ENCODE peak calls at places on chromosomes 1 and 21, in eight cellular contexts. T is foreskin fibroblast; N is progenitor cell of endocrine pancreas; G is nucleus accumbens; B is adrenal gland; A is C1 segment of cervical spinal cord; V is tibial artery; J is stimulated activated CD8-positive, alpha-beta memory T cell treated with anti-CD3 and anti-CD28 coated beads, Interleukin-2, amount 100 ng/mL, for 48 hours. Y is an unnamed sample.

GRCh38 chr21:26027696-26028095 is 142.9 kb downstream of the APP start:
- DNase-seq in T (no peak), N (no peak), G (no peak), B (no peak), A (no peak), V (no peak), J (no peak), Y (no peak)

GRCh38 chr21:43603641-43604504 is 55.4 kb downstream of the HSF2BP start:
- DNase-seq in T (peak; percentile 63), N (no peak), G (no peak), B (no peak), A (no peak), V (no peak), J (no peak), Y (no peak)

GRCh38 chr1:174671826-174672225 is 224.1 kb downstream of the GPR52 start:
- DNase-seq in T (no peak), N (no peak), G (no peak), B (no peak), A (no peak), V (no peak), J (no peak), Y (no peak)

GRCh38 chr21:44763451-44764318 is 37.9 kb downstream of the UBE2G2 start:
- DNase-seq in T (no peak), N (no peak), G (no peak), B (no peak), A (no peak), V (no peak), J (no peak), Y (no peak)

GRCh38 chr1:172144445-172145060 is 275.9 kb upstream of the C1orf105 start:
- DNase-seq in T (peak; percentile 98), N (no peak), G (no peak), B (peak; percentile 55), A (no peak), V (peak; percentile 95), J (no peak), Y (peak; percentile 21)

GRCh38 chr1:109890115-109890953 is 20.3 kb upstream of the CSF1 start:
- DNase-seq in T (no peak), N (no peak), G (no peak), B (no peak), A (no peak), V (peak; percentile 33), J (peak; percentile 65), Y (no peak)

GRCh38 chr21:45091540-45092322 is 17.4 kb downstream of the ADARB1 start:
- DNase-seq in T (no peak), N (no peak), G (no peak), B (no peak), A (no peak), V (no peak), J (no peak), Y (no peak)

GRCh38 chr1:34831721-34832246 is 27.8 kb downstream of the SMIM12 start:
- DNase-seq in T (no peak), N (no peak), G (no peak), B (no peak), A (no peak), V (no peak), J (no peak), Y (no peak)

GRCh38 chr1:243364330-243364729 is 108.5 kb downstream of the SDCCAG8 start:
- DNase-seq in T (no peak), N (no peak), G (no peak), B (no peak), A (no peak), V (no peak), J (no peak), Y (no peak)

GRCh38 chr1:232462200-232462599 is 167.7 kb downstream of the SIPA1L2 start:
- DNase-seq in T (no peak), N (no peak), G (no peak), B (no peak), A (no peak), V (no peak), J (no peak), Y (no peak)

GRCh38 chr1:234090212-234091064 is 186.0 kb downstream of the SLC35F3 start:
- DNase-seq in T (no peak), N (no peak), G (no peak), B (no peak), A (no peak), V (no peak), J (no peak), Y (peak; percentile 12)

GRCh38 chr1:11961230-11961629 is 19.0 kb upstream of the MFN2 start:
- DNase-seq in T (peak; percentile 47), N (no peak), G (no peak), B (peak; percentile 63), A (peak; percentile 25), V (no peak), J (no peak), Y (no peak)

GRCh38 chr1:6730889-6731288 is 29.3 kb upstream of the DNAJC11 start:
- DNase-seq in T (no peak), N (no peak), G (no peak), B (no peak), A (no peak), V (no peak), J (no peak), Y (no peak)

GRCh38 chr1:6260961-6261614 is at the start of gene GPR153:
- DNase-seq in T (no peak), N (no peak), G (peak; percentile 13), B (no peak), A (no peak), V (no peak), J (peak; percentile 44), Y (peak; percentile 27)

GRCh38 chr21:18522181-18522771 is 118.7 kb upstream of the TMPRSS15 start:
- DNase-seq in T (no peak), N (no peak), G (no peak), B (no peak), A (no peak), V (no peak), J (no peak), Y (no peak)

GRCh38 chr1:59314776-59315528 is 18.1 kb downstream of the FGGY start:
- DNase-seq in T (no peak), N (no peak), G (no peak), B (no peak), A (no peak), V (no peak), J (no peak), Y (no peak)

GRCh38 chr1:203295796-203296195 is 9.5 kb upstream of the BTG2 start:
- DNase-seq in T (no peak), N (no peak), G (no peak), B (no peak), A (no peak), V (no peak), J (no peak), Y (no peak)

GRCh38 chr1:12173631-12174121 is 6.9 kb downstream of the TNFRSF1B start:
- DNase-seq in T (no peak), N (no peak), G (no peak), B (peak; percentile 44), A (peak; percentile 39), V (peak; percentile 80), J (peak; percentile 91), Y (peak; percentile 41)

GRCh38 chr1:184892116-184892515 is 82.2 kb downstream of the NIBAN1 start:
- DNase-seq in T (no peak), N (no peak), G (no peak), B (no peak), A (no peak), V (no peak), J (no peak), Y (no peak)

GRCh38 chr1:207644852-207645631 is at the start of gene CR1L:
- DNase-seq in T (peak; percentile 37), N (no peak), G (peak; percentile 47), B (peak; percentile 89), A (peak; percentile 60), V (peak; percentile 86), J (peak; percentile 70), Y (peak; percentile 87)

GRCh38 chr1:232614811-232615210 is 15.1 kb downstream of the SIPA1L2 start:
- DNase-seq in T (no peak), N (no peak), G (no peak), B (no peak), A (no peak), V (no peak), J (no peak), Y (no peak)

GRCh38 chr1:54199151-54199764 is 572 bp downstream of the CYB5RL start:
- DNase-seq in T (no peak), N (no peak), G (no peak), B (peak; percentile 25), A (no peak), V (no peak), J (no peak), Y (no peak)

GRCh38 chr1:207282049-207282448 is 39.4 kb upstream of the CD55 start:
- DNase-seq in T (no peak), N (no peak), G (no peak), B (no peak), A (no peak), V (no peak), J (no peak), Y (no peak)

GRCh38 chr21:27647401-27647800 is 680.5 kb upstream of the ADAMTS5 start:
- DNase-seq in T (no peak), N (no peak), G (no peak), B (no peak), A (no peak), V (no peak), J (no peak), Y (no peak)

GRCh38 chr1:153985341-153985912 is 712 bp downstream of the RAB13 start:
- DNase-seq in T (peak; percentile 91), N (no peak), G (no peak), B (peak; percentile 54), A (peak; percentile 74), V (peak; percentile 79), J (peak; percentile 43), Y (peak; percentile 24)

GRCh38 chr1:160124709-160125478 is 9.3 kb downstream of the ATP1A2 start:
- DNase-seq in T (peak; percentile 85), N (no peak), G (no peak), B (peak; percentile 67), A (no peak), V (no peak), J (no peak), Y (no peak)

GRCh38 chr1:20359451-20360330 is 69.0 kb downstream of the VWA5B1 start:
- DNase-seq in T (no peak), N (no peak), G (no peak), B (peak; percentile 79), A (no peak), V (no peak), J (peak; percentile 26), Y (no peak)

GRCh38 chr1:78491311-78492071 is 717 bp downstream of the PTGFR start:
- DNase-seq in T (peak; percentile 74), N (peak; percentile 24), G (no peak), B (peak; percentile 47), A (no peak), V (peak; percentile 79), J (no peak), Y (peak; percentile 12)

GRCh38 chr1:226674892-226675719 is 64.0 kb downstream of the ITPKB start:
- DNase-seq in T (no peak), N (no peak), G (no peak), B (peak; percentile 38), A (no peak), V (peak; percentile 76), J (peak; percentile 48), Y (no peak)

GRCh38 chr1:201990427-201990826 is 8.0 kb downstream of the RNPEP start:
- DNase-seq in T (no peak), N (no peak), G (no peak), B (peak; percentile 87), A (no peak), V (peak; percentile 7), J (no peak), Y (no peak)

GRCh38 chr1:180451504-180451903 is 50.9 kb downstream of the ACBD6 start:
- DNase-seq in T (no peak), N (no peak), G (no peak), B (no peak), A (no peak), V (no peak), J (no peak), Y (no peak)

GRCh38 chr1:115281143-115281542 is 56.9 kb downstream of the NGF start:
- DNase-seq in T (no peak), N (no peak), G (no peak), B (no peak), A (no peak), V (no peak), J (no peak), Y (no peak)

GRCh38 chr1:22919341-22920025 is 53.2 kb downstream of the LACTBL1 start:
- DNase-seq in T (no peak), N (no peak), G (no peak), B (no peak), A (no peak), V (no peak), J (no peak), Y (no peak)